ENCODE peak calls at places on chromosomes 16 and 17, in ten cellular contexts. One of them, this sample, is unnamed.

GRCh38 chr16:67006930-67007658 is 18.7 kb downstream of the CES4A start:
- DNase-seq in kidney epithelial cell: no peak
- DNase-seq in T-helper 1 cell: no peak
- DNase-seq in posterior cingulate gyrus: no peak
- DNase-seq in activated T-cell treated with anti-CD3 and anti-CD28 coated beads, Interleukin-2, amount 50 U/mL, for 72 hours: no peak
- DNase-seq in myocyte: no peak
- DNase-seq in CD4-positive, alpha-beta T cell: no peak
- DNase-seq in HCEC 1CT: peak
- DNase-seq in mammary epithelial cell: no peak
- DNase-seq in T-helper 2 cell: no peak
- DNase-seq in this sample: no peak

GRCh38 chr16:12719972-12720371 is 83.7 kb downstream of the CPPED1 start:
- DNase-seq in kidney epithelial cell: no peak
- DNase-seq in T-helper 1 cell: no peak
- DNase-seq in posterior cingulate gyrus: no peak
- DNase-seq in activated T-cell treated with anti-CD3 and anti-CD28 coated beads, Interleukin-2, amount 50 U/mL, for 72 hours: no peak
- DNase-seq in myocyte: no peak
- DNase-seq in CD4-positive, alpha-beta T cell: no peak
- DNase-seq in HCEC 1CT: no peak
- DNase-seq in mammary epithelial cell: peak
- DNase-seq in T-helper 2 cell: no peak
- DNase-seq in this sample: no peak

GRCh38 chr16:66847533-66848057 is 3.4 kb downstream of the CA7 start:
- DNase-seq in kidney epithelial cell: no peak
- DNase-seq in T-helper 1 cell: no peak
- DNase-seq in posterior cingulate gyrus: no peak
- DNase-seq in activated T-cell treated with anti-CD3 and anti-CD28 coated beads, Interleukin-2, amount 50 U/mL, for 72 hours: no peak
- DNase-seq in myocyte: no peak
- DNase-seq in CD4-positive, alpha-beta T cell: no peak
- DNase-seq in HCEC 1CT: no peak
- DNase-seq in mammary epithelial cell: no peak
- DNase-seq in T-helper 2 cell: no peak
- DNase-seq in this sample: no peak

GRCh38 chr16:88062341-88062861 is 111.2 kb downstream of the BANP start:
- DNase-seq in kidney epithelial cell: peak
- DNase-seq in T-helper 1 cell: no peak
- DNase-seq in posterior cingulate gyrus: no peak
- DNase-seq in activated T-cell treated with anti-CD3 and anti-CD28 coated beads, Interleukin-2, amount 50 U/mL, for 72 hours: no peak
- DNase-seq in myocyte: peak
- DNase-seq in CD4-positive, alpha-beta T cell: no peak
- DNase-seq in HCEC 1CT: peak
- DNase-seq in mammary epithelial cell: no peak
- DNase-seq in T-helper 2 cell: no peak
- DNase-seq in this sample: no peak

GRCh38 chr16:57883953-57884654 is 81.8 kb upstream of the KIFC3 start:
- DNase-seq in kidney epithelial cell: no peak
- DNase-seq in T-helper 1 cell: no peak
- DNase-seq in posterior cingulate gyrus: no peak
- DNase-seq in activated T-cell treated with anti-CD3 and anti-CD28 coated beads, Interleukin-2, amount 50 U/mL, for 72 hours: no peak
- DNase-seq in myocyte: no peak
- DNase-seq in CD4-positive, alpha-beta T cell: no peak
- DNase-seq in HCEC 1CT: no peak
- DNase-seq in mammary epithelial cell: no peak
- DNase-seq in T-helper 2 cell: no peak
- DNase-seq in this sample: no peak

GRCh38 chr16:27171584-27171983 is 31.7 kb upstream of the KDM8 start:
- DNase-seq in kidney epithelial cell: no peak
- DNase-seq in T-helper 1 cell: no peak
- DNase-seq in posterior cingulate gyrus: no peak
- DNase-seq in activated T-cell treated with anti-CD3 and anti-CD28 coated beads, Interleukin-2, amount 50 U/mL, for 72 hours: no peak
- DNase-seq in myocyte: no peak
- DNase-seq in CD4-positive, alpha-beta T cell: no peak
- DNase-seq in HCEC 1CT: no peak
- DNase-seq in mammary epithelial cell: no peak
- DNase-seq in T-helper 2 cell: no peak
- DNase-seq in this sample: no peak

GRCh38 chr17:32467949-32468348 is 18.8 kb upstream of the CDK5R1 start:
- DNase-seq in kidney epithelial cell: no peak
- DNase-seq in T-helper 1 cell: no peak
- DNase-seq in posterior cingulate gyrus: no peak
- DNase-seq in activated T-cell treated with anti-CD3 and anti-CD28 coated beads, Interleukin-2, amount 50 U/mL, for 72 hours: no peak
- DNase-seq in myocyte: no peak
- DNase-seq in CD4-positive, alpha-beta T cell: no peak
- DNase-seq in HCEC 1CT: no peak
- DNase-seq in mammary epithelial cell: no peak
- DNase-seq in T-helper 2 cell: no peak
- DNase-seq in this sample: no peak

GRCh38 chr16:13926507-13926906 is 6.6 kb downstream of the ERCC4 start:
- DNase-seq in kidney epithelial cell: no peak
- DNase-seq in T-helper 1 cell: no peak
- DNase-seq in posterior cingulate gyrus: no peak
- DNase-seq in activated T-cell treated with anti-CD3 and anti-CD28 coated beads, Interleukin-2, amount 50 U/mL, for 72 hours: no peak
- DNase-seq in myocyte: no peak
- DNase-seq in CD4-positive, alpha-beta T cell: no peak
- DNase-seq in HCEC 1CT: no peak
- DNase-seq in mammary epithelial cell: no peak
- DNase-seq in T-helper 2 cell: no peak
- DNase-seq in this sample: no peak

GRCh38 chr17:66302761-66303626 is 581 bp downstream of the PRKCA start:
- DNase-seq in kidney epithelial cell: no peak
- DNase-seq in T-helper 1 cell: peak
- DNase-seq in posterior cingulate gyrus: peak
- DNase-seq in activated T-cell treated with anti-CD3 and anti-CD28 coated beads, Interleukin-2, amount 50 U/mL, for 72 hours: peak
- DNase-seq in myocyte: peak
- DNase-seq in CD4-positive, alpha-beta T cell: peak
- DNase-seq in HCEC 1CT: peak
- DNase-seq in mammary epithelial cell: peak
- DNase-seq in T-helper 2 cell: peak
- DNase-seq in this sample: peak

GRCh38 chr17:74080936-74081335 is 122.5 kb upstream of the RPL38 start:
- DNase-seq in kidney epithelial cell: no peak
- DNase-seq in T-helper 1 cell: no peak
- DNase-seq in posterior cingulate gyrus: no peak
- DNase-seq in activated T-cell treated with anti-CD3 and anti-CD28 coated beads, Interleukin-2, amount 50 U/mL, for 72 hours: no peak
- DNase-seq in myocyte: no peak
- DNase-seq in CD4-positive, alpha-beta T cell: no peak
- DNase-seq in HCEC 1CT: no peak
- DNase-seq in mammary epithelial cell: no peak
- DNase-seq in T-helper 2 cell: no peak
- DNase-seq in this sample: no peak

GRCh38 chr17:80270104-80270503 is 9.5 kb downstream of the RNF213 start:
- DNase-seq in kidney epithelial cell: no peak
- DNase-seq in T-helper 1 cell: no peak
- DNase-seq in posterior cingulate gyrus: no peak
- DNase-seq in activated T-cell treated with anti-CD3 and anti-CD28 coated beads, Interleukin-2, amount 50 U/mL, for 72 hours: no peak
- DNase-seq in myocyte: no peak
- DNase-seq in CD4-positive, alpha-beta T cell: no peak
- DNase-seq in HCEC 1CT: no peak
- DNase-seq in mammary epithelial cell: no peak
- DNase-seq in T-helper 2 cell: no peak
- DNase-seq in this sample: no peak

GRCh38 chr16:610513-611381 is 20.0 kb upstream of the WFIKKN1 start:
- DNase-seq in kidney epithelial cell: no peak
- DNase-seq in T-helper 1 cell: peak
- DNase-seq in posterior cingulate gyrus: peak
- DNase-seq in activated T-cell treated with anti-CD3 and anti-CD28 coated beads, Interleukin-2, amount 50 U/mL, for 72 hours: peak
- DNase-seq in myocyte: peak
- DNase-seq in CD4-positive, alpha-beta T cell: peak
- DNase-seq in HCEC 1CT: no peak
- DNase-seq in mammary epithelial cell: peak
- DNase-seq in T-helper 2 cell: peak
- DNase-seq in this sample: peak

GRCh38 chr17:7046127-7046724 is 2.3 kb upstream of the SLC16A11 start:
- DNase-seq in kidney epithelial cell: no peak
- DNase-seq in T-helper 1 cell: peak
- DNase-seq in posterior cingulate gyrus: peak
- DNase-seq in activated T-cell treated with anti-CD3 and anti-CD28 coated beads, Interleukin-2, amount 50 U/mL, for 72 hours: peak
- DNase-seq in myocyte: no peak
- DNase-seq in CD4-positive, alpha-beta T cell: peak
- DNase-seq in HCEC 1CT: no peak
- DNase-seq in mammary epithelial cell: peak
- DNase-seq in T-helper 2 cell: peak
- DNase-seq in this sample: no peak

GRCh38 chr16:19808061-19808621 is 76.5 kb downstream of the GPRC5B start:
- DNase-seq in kidney epithelial cell: no peak
- DNase-seq in T-helper 1 cell: peak
- DNase-seq in posterior cingulate gyrus: peak
- DNase-seq in activated T-cell treated with anti-CD3 and anti-CD28 coated beads, Interleukin-2, amount 50 U/mL, for 72 hours: peak
- DNase-seq in myocyte: peak
- DNase-seq in CD4-positive, alpha-beta T cell: no peak
- DNase-seq in HCEC 1CT: no peak
- DNase-seq in mammary epithelial cell: no peak
- DNase-seq in T-helper 2 cell: no peak
- DNase-seq in this sample: no peak

GRCh38 chr16:16189842-16190241 is 33.5 kb downstream of the ABCC6 start:
- DNase-seq in kidney epithelial cell: no peak
- DNase-seq in T-helper 1 cell: no peak
- DNase-seq in posterior cingulate gyrus: no peak
- DNase-seq in activated T-cell treated with anti-CD3 and anti-CD28 coated beads, Interleukin-2, amount 50 U/mL, for 72 hours: no peak
- DNase-seq in myocyte: no peak
- DNase-seq in CD4-positive, alpha-beta T cell: no peak
- DNase-seq in HCEC 1CT: no peak
- DNase-seq in mammary epithelial cell: no peak
- DNase-seq in T-helper 2 cell: no peak
- DNase-seq in this sample: no peak

GRCh38 chr16:69114346-69114975 is 9.0 kb downstream of the HAS3 start:
- DNase-seq in kidney epithelial cell: no peak
- DNase-seq in T-helper 1 cell: no peak
- DNase-seq in posterior cingulate gyrus: no peak
- DNase-seq in activated T-cell treated with anti-CD3 and anti-CD28 coated beads, Interleukin-2, amount 50 U/mL, for 72 hours: no peak
- DNase-seq in myocyte: no peak
- DNase-seq in CD4-positive, alpha-beta T cell: no peak
- DNase-seq in HCEC 1CT: no peak
- DNase-seq in mammary epithelial cell: no peak
- DNase-seq in T-helper 2 cell: no peak
- DNase-seq in this sample: no peak

GRCh38 chr17:78223061-78223460 is 8.4 kb upstream of the TMEM235 start:
- DNase-seq in kidney epithelial cell: no peak
- DNase-seq in T-helper 1 cell: no peak
- DNase-seq in posterior cingulate gyrus: no peak
- DNase-seq in activated T-cell treated with anti-CD3 and anti-CD28 coated beads, Interleukin-2, amount 50 U/mL, for 72 hours: no peak
- DNase-seq in myocyte: no peak
- DNase-seq in CD4-positive, alpha-beta T cell: no peak
- DNase-seq in HCEC 1CT: no peak
- DNase-seq in mammary epithelial cell: no peak
- DNase-seq in T-helper 2 cell: no peak
- DNase-seq in this sample: no peak

GRCh38 chr16:57764341-57765159 is 29.0 kb downstream of the KATNB1 start:
- DNase-seq in kidney epithelial cell: peak
- DNase-seq in T-helper 1 cell: no peak
- DNase-seq in posterior cingulate gyrus: no peak
- DNase-seq in activated T-cell treated with anti-CD3 and anti-CD28 coated beads, Interleukin-2, amount 50 U/mL, for 72 hours: peak
- DNase-seq in myocyte: peak
- DNase-seq in CD4-positive, alpha-beta T cell: no peak
- DNase-seq in HCEC 1CT: peak
- DNase-seq in mammary epithelial cell: peak
- DNase-seq in T-helper 2 cell: peak
- DNase-seq in this sample: peak

GRCh38 chr17:39002991-39003715 is 36.0 kb upstream of the FBXO47 start:
- DNase-seq in kidney epithelial cell: no peak
- DNase-seq in T-helper 1 cell: peak
- DNase-seq in posterior cingulate gyrus: peak
- DNase-seq in activated T-cell treated with anti-CD3 and anti-CD28 coated beads, Interleukin-2, amount 50 U/mL, for 72 hours: peak
- DNase-seq in myocyte: no peak
- DNase-seq in CD4-positive, alpha-beta T cell: peak
- DNase-seq in HCEC 1CT: no peak
- DNase-seq in mammary epithelial cell: no peak
- DNase-seq in T-helper 2 cell: peak
- DNase-seq in this sample: no peak

GRCh38 chr16:86363057-86363490 is 147.3 kb upstream of the FOXF1 start:
- DNase-seq in kidney epithelial cell: no peak
- DNase-seq in T-helper 1 cell: no peak
- DNase-seq in posterior cingulate gyrus: no peak
- DNase-seq in activated T-cell treated with anti-CD3 and anti-CD28 coated beads, Interleukin-2, amount 50 U/mL, for 72 hours: no peak
- DNase-seq in myocyte: peak
- DNase-seq in CD4-positive, alpha-beta T cell: no peak
- DNase-seq in HCEC 1CT: peak
- DNase-seq in mammary epithelial cell: peak
- DNase-seq in T-helper 2 cell: no peak
- DNase-seq in this sample: peak

GRCh38 chr16:720507-720989 is 398 bp upstream of the ANTKMT start:
- DNase-seq in kidney epithelial cell: no peak
- DNase-seq in T-helper 1 cell: peak
- DNase-seq in posterior cingulate gyrus: peak
- DNase-seq in activated T-cell treated with anti-CD3 and anti-CD28 coated beads, Interleukin-2, amount 50 U/mL, for 72 hours: peak
- DNase-seq in myocyte: peak
- DNase-seq in CD4-positive, alpha-beta T cell: no peak
- DNase-seq in HCEC 1CT: peak
- DNase-seq in mammary epithelial cell: no peak
- DNase-seq in T-helper 2 cell: no peak
- DNase-seq in this sample: peak

GRCh38 chr17:46273541-46274236 is 21.2 kb upstream of the LRRC37A start:
- DNase-seq in kidney epithelial cell: no peak
- DNase-seq in T-helper 1 cell: no peak
- DNase-seq in posterior cingulate gyrus: no peak
- DNase-seq in activated T-cell treated with anti-CD3 and anti-CD28 coated beads, Interleukin-2, amount 50 U/mL, for 72 hours: no peak
- DNase-seq in myocyte: no peak
- DNase-seq in CD4-positive, alpha-beta T cell: no peak
- DNase-seq in HCEC 1CT: no peak
- DNase-seq in mammary epithelial cell: no peak
- DNase-seq in T-helper 2 cell: no peak
- DNase-seq in this sample: no peak

GRCh38 chr17:41655611-41656111 is 31.3 kb upstream of the KRT17 start:
- DNase-seq in kidney epithelial cell: no peak
- DNase-seq in T-helper 1 cell: no peak
- DNase-seq in posterior cingulate gyrus: no peak
- DNase-seq in activated T-cell treated with anti-CD3 and anti-CD28 coated beads, Interleukin-2, amount 50 U/mL, for 72 hours: no peak
- DNase-seq in myocyte: no peak
- DNase-seq in CD4-positive, alpha-beta T cell: no peak
- DNase-seq in HCEC 1CT: no peak
- DNase-seq in mammary epithelial cell: peak
- DNase-seq in T-helper 2 cell: no peak
- DNase-seq in this sample: no peak

GRCh38 chr17:8602679-8603078 is 27.8 kb downstream of the MYH10 start:
- DNase-seq in kidney epithelial cell: no peak
- DNase-seq in T-helper 1 cell: no peak
- DNase-seq in posterior cingulate gyrus: no peak
- DNase-seq in activated T-cell treated with anti-CD3 and anti-CD28 coated beads, Interleukin-2, amount 50 U/mL, for 72 hours: no peak
- DNase-seq in myocyte: no peak
- DNase-seq in CD4-positive, alpha-beta T cell: no peak
- DNase-seq in HCEC 1CT: no peak
- DNase-seq in mammary epithelial cell: no peak
- DNase-seq in T-helper 2 cell: no peak
- DNase-seq in this sample: no peak

GRCh38 chr16:17743158-17743557 is 272.4 kb upstream of the XYLT1 start:
- DNase-seq in kidney epithelial cell: no peak
- DNase-seq in T-helper 1 cell: no peak
- DNase-seq in posterior cingulate gyrus: no peak
- DNase-seq in activated T-cell treated with anti-CD3 and anti-CD28 coated beads, Interleukin-2, amount 50 U/mL, for 72 hours: no peak
- DNase-seq in myocyte: no peak
- DNase-seq in CD4-positive, alpha-beta T cell: no peak
- DNase-seq in HCEC 1CT: no peak
- DNase-seq in mammary epithelial cell: no peak
- DNase-seq in T-helper 2 cell: no peak
- DNase-seq in this sample: no peak

GRCh38 chr16:64705443-64705842 is 416.4 kb downstream of the CDH11 start:
- DNase-seq in kidney epithelial cell: no peak
- DNase-seq in T-helper 1 cell: no peak
- DNase-seq in posterior cingulate gyrus: no peak
- DNase-seq in activated T-cell treated with anti-CD3 and anti-CD28 coated beads, Interleukin-2, amount 50 U/mL, for 72 hours: no peak
- DNase-seq in myocyte: no peak
- DNase-seq in CD4-positive, alpha-beta T cell: no peak
- DNase-seq in HCEC 1CT: no peak
- DNase-seq in mammary epithelial cell: no peak
- DNase-seq in T-helper 2 cell: no peak
- DNase-seq in this sample: no peak

GRCh38 chr17:9842057-9842758 is 16.5 kb downstream of the GLP2R start:
- DNase-seq in kidney epithelial cell: no peak
- DNase-seq in T-helper 1 cell: no peak
- DNase-seq in posterior cingulate gyrus: no peak
- DNase-seq in activated T-cell treated with anti-CD3 and anti-CD28 coated beads, Interleukin-2, amount 50 U/mL, for 72 hours: no peak
- DNase-seq in myocyte: no peak
- DNase-seq in CD4-positive, alpha-beta T cell: no peak
- DNase-seq in HCEC 1CT: no peak
- DNase-seq in mammary epithelial cell: no peak
- DNase-seq in T-helper 2 cell: no peak
- DNase-seq in this sample: no peak

GRCh38 chr16:66386629-66387622 is 20.4 kb downstream of the CDH5 start:
- DNase-seq in kidney epithelial cell: no peak
- DNase-seq in T-helper 1 cell: no peak
- DNase-seq in posterior cingulate gyrus: no peak
- DNase-seq in activated T-cell treated with anti-CD3 and anti-CD28 coated beads, Interleukin-2, amount 50 U/mL, for 72 hours: no peak
- DNase-seq in myocyte: no peak
- DNase-seq in CD4-positive, alpha-beta T cell: no peak
- DNase-seq in HCEC 1CT: no peak
- DNase-seq in mammary epithelial cell: no peak
- DNase-seq in T-helper 2 cell: no peak
- DNase-seq in this sample: peak